ENCODE peak calls at places on chromosomes 5 and 9, in ten cellular contexts. S is H1, M is sigmoid colon, N is upper lobe of left lung, D is HepG2, H is stomach, Q is GM12878, F is transverse colon, U is SK-N-SH, V is esophagus muscularis mucosa. P is an unnamed sample.

GRCh38 chr5:124996764-124997077 is 250.3 kb upstream of the ZNF608 start:
- DNase-seq in S (peak), M (no peak), N (no peak), D (no peak), H (no peak), Q (no peak), F (no peak), U (no peak), V (no peak), P (no peak)

GRCh38 chr5:42564689-42565356 is 141.6 kb downstream of the GHR start:
- DNase-seq in S (no peak), M (no peak), N (no peak), D (no peak), H (no peak), Q (no peak), F (no peak), U (no peak), V (no peak), P (no peak)

GRCh38 chr5:31617867-31618266 is 21.1 kb upstream of the PDZD2 start:
- DNase-seq in S (no peak), M (no peak), N (no peak), D (no peak), H (no peak), Q (no peak), F (no peak), U (peak), V (peak), P (no peak)

GRCh38 chr9:127714916-127715442 is 484 bp downstream of the PTRH1 start:
- DNase-seq in S (no peak), M (no peak), N (peak), D (no peak), H (peak), Q (no peak), F (peak), U (peak), V (no peak), P (no peak)

GRCh38 chr5:10018670-10019069 is 231.0 kb downstream of the ATPSCKMT start:
- DNase-seq in S (no peak), M (no peak), N (no peak), D (no peak), H (no peak), Q (no peak), F (no peak), U (no peak), V (no peak), P (no peak)

GRCh38 chr9:126514037-126514821 is 99.5 kb upstream of the LMX1B start:
- DNase-seq in S (no peak), M (peak), N (peak), D (no peak), H (peak), Q (no peak), F (peak), U (peak), V (no peak), P (no peak)

GRCh38 chr5:38994329-38994927 is 79.8 kb downstream of the RICTOR start:
- DNase-seq in S (no peak), M (no peak), N (no peak), D (peak), H (no peak), Q (no peak), F (peak), U (peak), V (no peak), P (no peak)

GRCh38 chr5:32690153-32690552 is 21.0 kb upstream of the NPR3 start:
- DNase-seq in S (no peak), M (no peak), N (no peak), D (peak), H (no peak), Q (no peak), F (no peak), U (no peak), V (no peak), P (no peak)

GRCh38 chr5:64166201-64166959 is 737 bp downstream of the RNF180 start:
- DNase-seq in S (no peak), M (peak), N (no peak), D (no peak), H (no peak), Q (no peak), F (no peak), U (no peak), V (no peak), P (no peak)

GRCh38 chr9:37944671-37945481 is 40.9 kb upstream of the SLC25A51 start:
- DNase-seq in S (peak), M (no peak), N (no peak), D (no peak), H (no peak), Q (no peak), F (no peak), U (no peak), V (no peak), P (no peak)

GRCh38 chr9:22049411-22049810 is 40.3 kb upstream of the CDKN2B start:
- DNase-seq in S (no peak), M (no peak), N (no peak), D (no peak), H (no peak), Q (no peak), F (no peak), U (no peak), V (peak), P (no peak)

GRCh38 chr5:6088706-6089105 is 289.6 kb downstream of the MED10 start:
- DNase-seq in S (no peak), M (no peak), N (no peak), D (no peak), H (no peak), Q (no peak), F (no peak), U (no peak), V (no peak), P (no peak)

GRCh38 chr5:37248387-37248969 is 698 bp downstream of the CPLANE1 start:
- DNase-seq in S (no peak), M (no peak), N (no peak), D (no peak), H (no peak), Q (peak), F (no peak), U (peak), V (no peak), P (no peak)

GRCh38 chr5:139306197-139306596 is 12.7 kb downstream of the MATR3 start:
- DNase-seq in S (no peak), M (no peak), N (no peak), D (no peak), H (no peak), Q (no peak), F (no peak), U (no peak), V (no peak), P (no peak)

GRCh38 chr5:172775326-172776234 is 4.6 kb upstream of the DUSP1 start:
- DNase-seq in S (no peak), M (peak), N (peak), D (peak), H (peak), Q (no peak), F (peak), U (no peak), V (peak), P (peak)

GRCh38 chr5:172776235-172776594 is 5.2 kb upstream of the DUSP1 start:
- DNase-seq in S (no peak), M (no peak), N (peak), D (peak), H (no peak), Q (no peak), F (no peak), U (no peak), V (no peak), P (no peak)

GRCh38 chr5:172773481-172774469 is 2.8 kb upstream of the DUSP1 start:
- DNase-seq in S (no peak), M (no peak), N (peak), D (no peak), H (no peak), Q (no peak), F (no peak), U (no peak), V (no peak), P (no peak)

GRCh38 chr5:172772112-172772906 is 1.3 kb upstream of the DUSP1 start:
- DNase-seq in S (no peak), M (peak), N (peak), D (peak), H (peak), Q (no peak), F (peak), U (peak), V (peak), P (peak)

DNA sequence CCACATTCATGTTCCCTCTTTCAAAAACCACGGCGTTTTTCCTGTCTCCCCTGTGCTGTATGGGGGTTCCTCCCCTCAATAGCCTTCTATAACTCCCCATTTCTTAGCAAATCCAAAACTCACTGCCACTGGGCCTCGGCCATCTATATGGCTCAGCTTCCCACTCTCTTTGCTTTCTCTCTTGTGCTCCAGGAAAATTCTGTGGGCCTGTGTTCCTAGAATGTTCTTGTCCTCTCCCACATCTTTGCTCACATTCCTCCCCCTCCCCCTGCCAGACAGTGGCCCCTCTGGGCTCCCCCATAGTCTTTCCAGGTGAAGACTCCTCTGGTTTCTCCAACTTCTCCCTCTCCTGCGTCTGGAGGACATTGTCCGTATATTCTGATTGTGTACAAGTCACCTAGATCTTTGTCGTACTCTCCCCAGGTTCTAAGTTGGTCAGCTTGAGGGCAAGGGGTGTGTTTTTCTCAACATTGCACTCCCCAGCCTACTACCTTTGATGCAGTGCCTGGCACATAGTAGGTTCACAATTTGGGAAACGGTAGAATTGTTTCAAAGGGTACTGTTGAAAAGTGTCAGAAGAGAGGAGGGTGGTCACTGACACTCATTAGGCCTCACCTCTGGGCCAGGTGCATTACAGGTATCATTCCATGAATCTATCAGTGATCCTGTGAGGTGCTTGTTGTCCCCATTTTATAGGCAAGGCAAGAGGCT is 3.7 kb upstream of the DUSP1 start:
- DNase-seq in S (no peak), M (no peak), N (peak), D (no peak), H (no peak), Q (no peak), F (no peak), U (no peak), V (no peak), P (no peak)
- H3K27ac ChIP-seq in S (no peak), M (peak), N (peak), D (peak), H (peak), Q (no peak), F (peak), U (no peak), V (peak), P (peak)

GRCh38 chr9:124815601-124816000 is 37.7 kb upstream of the WDR38 start:
- DNase-seq in S (no peak), M (no peak), N (no peak), D (no peak), H (no peak), Q (no peak), F (no peak), U (no peak), V (no peak), P (no peak)
- TF ChIP-seq EP300 in S (no peak), M (no peak), N (no peak), D (no peak), H (no peak), Q (no peak), F (no peak), U (no peak), V (no peak), P (no peak)

GRCh38 chr9:110579763-110580255 is 268 bp upstream of the SVEP1 start:
- DNase-seq in S (no peak), M (peak), N (no peak), D (no peak), H (no peak), Q (no peak), F (no peak), U (peak), V (no peak), P (peak)
- TF ChIP-seq POLR2AphosphoS5 in S (no peak), M (no peak), N (no peak), D (no peak), H (no peak), Q (no peak), F (no peak), U (peak), V (no peak), P (no peak)

DNA sequence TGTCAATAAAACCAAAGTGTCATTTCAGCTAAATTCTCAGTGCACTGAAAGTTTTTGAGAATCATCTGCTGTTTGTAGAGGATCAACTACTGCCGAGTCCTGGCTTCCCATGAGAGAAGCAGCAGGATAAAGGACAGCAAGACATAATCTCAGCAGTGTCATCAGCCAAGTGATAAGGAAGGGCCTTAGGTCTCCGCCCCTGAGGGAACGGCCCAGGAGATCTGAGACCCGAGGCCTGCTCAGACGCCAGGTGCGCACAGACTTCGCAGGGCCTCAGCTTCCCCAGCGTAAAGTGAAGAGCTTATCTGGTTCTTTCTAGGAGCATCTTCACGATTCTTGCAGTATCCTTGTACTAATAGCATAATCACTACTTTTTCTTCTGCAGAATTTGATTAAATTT is 2.4 kb downstream of the GFPT2 start:
- DNase-seq in S (no peak), M (no peak), N (no peak), D (no peak), H (no peak), Q (no peak), F (no peak), U (no peak), V (no peak), P (no peak)
- H3K27ac ChIP-seq in S (no peak), M (no peak), N (no peak), D (no peak), H (no peak), Q (no peak), F (no peak), U (no peak), V (no peak), P (no peak)

GRCh38 chr9:135695036-135695435 is 4.2 kb downstream of the SOHLH1 start:
- DNase-seq in S (no peak), M (no peak), N (no peak), D (no peak), H (no peak), Q (no peak), F (no peak), U (no peak), V (no peak), P (no peak)
- TF ChIP-seq EP300 in S (no peak), M (no peak), N (no peak), D (no peak), H (no peak), Q (no peak), F (no peak), U (no peak), V (no peak), P (no peak)

GRCh38 chr9:133357656-133358055 is 1.3 kb downstream of the SURF2 start:
- DNase-seq in S (no peak), M (no peak), N (no peak), D (no peak), H (no peak), Q (no peak), F (no peak), U (no peak), V (no peak), P (no peak)

GRCh38 chr9:133354766-133355165 is 1.5 kb downstream of the SURF1 start:
- DNase-seq in S (no peak), M (no peak), N (no peak), D (no peak), H (no peak), Q (no peak), F (no peak), U (no peak), V (no peak), P (no peak)

GRCh38 chr9:133353548-133353947 is 2.7 kb downstream of the SURF1 start:
- DNase-seq in S (no peak), M (no peak), N (no peak), D (no peak), H (no peak), Q (no peak), F (no peak), U (no peak), V (no peak), P (no peak)

GRCh38 chr9:133356391-133357091 is at the start of the genes SURF1 and SURF2:
- DNase-seq in S (no peak), M (peak), N (peak), D (peak), H (peak), Q (no peak), F (peak), U (peak), V (peak), P (peak)

GRCh38 chr9:133355881-133356357 is 368 bp downstream of the SURF1 start:
- DNase-seq in S (no peak), M (no peak), N (no peak), D (no peak), H (no peak), Q (no peak), F (no peak), U (no peak), V (no peak), P (no peak)
- TF ChIP-seq POLR2AphosphoS5 in S (no peak), M (no peak), N (no peak), D (no peak), H (no peak), Q (no peak), F (no peak), U (no peak), V (no peak), P (no peak)

DNA sequence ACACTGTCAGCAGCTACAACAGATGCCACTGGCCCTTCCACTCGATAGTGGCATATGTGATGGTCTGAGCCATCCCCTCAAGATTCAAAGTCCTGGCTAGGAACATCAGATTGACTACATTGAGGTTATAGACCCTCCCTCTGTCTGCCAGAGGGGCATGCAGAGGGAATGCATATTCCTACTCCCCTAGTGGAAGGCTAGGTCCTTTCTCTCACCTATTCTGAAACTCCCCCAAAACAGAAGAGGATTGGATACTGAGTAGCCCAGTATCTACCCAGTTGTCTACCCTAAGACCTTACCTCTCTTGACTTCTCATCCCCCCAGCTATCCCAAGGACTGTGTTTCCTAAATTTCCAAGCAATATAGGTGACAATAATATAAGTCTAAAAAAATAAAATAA is 78.5 kb upstream of the PDE4D start:
- DNase-seq in S (no peak), M (no peak), N (no peak), D (no peak), H (no peak), Q (no peak), F (no peak), U (no peak), V (no peak), P (no peak)
- H3K27ac ChIP-seq in S (no peak), M (no peak), N (no peak), D (no peak), H (no peak), Q (no peak), F (no peak), U (no peak), V (no peak), P (no peak)

DNA sequence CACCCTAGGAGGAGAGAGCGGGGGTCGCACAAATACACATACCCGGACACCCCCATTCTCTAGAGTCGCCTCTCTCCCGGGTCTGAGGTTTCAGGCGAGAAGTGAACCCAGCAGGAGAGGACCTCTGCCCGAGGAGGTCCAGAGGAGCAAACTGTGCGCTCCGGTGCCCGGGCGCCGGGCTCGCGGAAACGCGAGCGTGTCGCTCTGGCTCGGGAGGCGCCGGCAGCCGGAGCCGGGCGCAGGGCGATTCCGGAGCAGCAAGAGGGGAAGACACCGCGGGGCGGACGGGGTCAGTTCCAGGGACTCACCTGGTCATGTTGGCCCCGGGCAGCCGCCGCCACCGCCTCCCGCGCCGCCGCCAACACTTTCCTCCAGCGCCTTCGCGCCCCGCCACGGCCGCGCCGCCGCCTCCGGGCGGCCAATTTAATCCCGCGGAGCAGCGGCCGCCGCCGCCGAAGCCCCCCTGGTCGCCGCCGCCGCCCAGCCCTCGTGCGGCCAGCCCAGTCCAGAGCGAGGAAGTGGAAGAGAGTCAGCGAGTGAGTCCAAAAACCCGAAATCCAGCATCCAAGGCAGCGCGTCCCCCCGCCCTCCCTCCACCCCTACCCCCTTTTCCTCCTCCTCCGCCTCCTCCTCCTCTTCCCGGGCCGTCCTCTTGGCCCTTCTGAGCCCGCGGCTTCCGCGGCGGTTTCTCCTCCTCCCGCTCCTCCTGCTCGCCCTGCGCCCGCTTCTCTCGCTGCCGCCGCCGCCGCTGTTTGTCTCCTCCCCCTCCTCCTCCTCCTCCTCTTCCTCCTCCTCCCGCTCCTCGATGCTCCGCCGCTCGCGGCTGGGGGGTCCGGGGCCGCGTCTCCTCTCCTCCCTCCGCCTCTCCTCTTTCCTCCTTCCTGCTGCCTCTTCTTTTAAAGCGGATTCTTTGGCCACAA is 1058.0 kb upstream of the DMAC1 start:
- DNase-seq in S (peak), M (peak), N (peak), D (no peak), H (peak), Q (no peak), F (peak), U (peak), V (no peak), P (no peak)
- TF ChIP-seq EP300 in S (no peak), M (no peak), N (no peak), D (no peak), H (no peak), Q (no peak), F (no peak), U (no peak), V (no peak), P (no peak)

GRCh38 chr9:4970970-4971641 is 14.0 kb upstream of the JAK2 start:
- DNase-seq in S (no peak), M (no peak), N (no peak), D (no peak), H (peak), Q (peak), F (no peak), U (no peak), V (no peak), P (no peak)
- TF ChIP-seq POLR2AphosphoS5 in S (no peak), M (no peak), N (no peak), D (no peak), H (peak), Q (no peak), F (no peak), U (no peak), V (no peak), P (no peak)

DNA sequence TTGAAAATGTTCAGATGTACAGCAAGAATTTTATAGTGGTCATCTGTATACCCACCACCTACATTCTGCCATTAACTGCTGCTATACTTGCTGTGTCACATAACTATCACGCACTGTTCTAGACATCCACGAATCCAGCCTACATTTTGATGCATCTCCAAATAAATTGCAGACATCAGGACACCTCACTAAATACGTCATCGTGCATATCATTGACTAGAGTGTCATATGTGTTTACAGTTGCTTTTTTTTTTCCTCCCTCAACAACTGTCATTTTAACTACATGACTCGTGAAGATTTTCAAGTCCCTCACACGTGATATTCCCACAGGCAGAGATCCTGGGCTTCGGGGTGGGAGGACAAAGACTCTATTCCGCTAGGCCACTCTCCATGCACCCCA is 972 bp downstream of the PCYOX1L start:
- DNase-seq in S (no peak), M (no peak), N (no peak), D (no peak), H (no peak), Q (no peak), F (no peak), U (no peak), V (no peak), P (no peak)
- H3K27ac ChIP-seq in S (no peak), M (no peak), N (no peak), D (no peak), H (no peak), Q (no peak), F (no peak), U (no peak), V (no peak), P (no peak)

P was measured in suprapubic skin.